ENCODE peak calls at places on chromosomes 3 and 15, in seven cellular contexts. E, D, V, R, F, N and S are unnamed samples.

GRCh38 chr15:47972738-47973137 is 148.1 kb upstream of the SLC24A5 start:
- DNase-seq in E (no peak), D (no peak), V (no peak), R (no peak), F (no peak), N (no peak), S (no peak)

GRCh38 chr3:180036678-180037455 is at the start of gene PEX5L:
- DNase-seq in E (peak; percentile 92), D (no peak), V (peak; percentile 80), R (peak; percentile 61), F (peak; percentile 35), N (peak; percentile 10), S (peak; percentile 25)

GRCh38 chr3:144369151-144369879 is 397.7 kb downstream of the DIPK2A start:
- DNase-seq in E (no peak), D (no peak), V (no peak), R (peak; percentile 5), F (no peak), N (no peak), S (no peak)

GRCh38 chr3:122305818-122306621 is 19.0 kb upstream of the CSTA start:
- DNase-seq in E (no peak), D (no peak), V (peak; percentile 56), R (peak; percentile 11), F (peak; percentile 8), N (no peak), S (peak; percentile 52)

GRCh38 chr3:187702507-187703033 is at the start of gene RTP2:
- DNase-seq in E (no peak), D (no peak), V (no peak), R (no peak), F (no peak), N (no peak), S (no peak)

GRCh38 chr3:172132721-172133311 is 93.4 kb downstream of the FNDC3B start:
- DNase-seq in E (no peak), D (no peak), V (no peak), R (no peak), F (no peak), N (no peak), S (no peak)

GRCh38 chr3:105238367-105238766 is 128.3 kb upstream of the ALCAM start:
- DNase-seq in E (no peak), D (no peak), V (no peak), R (no peak), F (no peak), N (no peak), S (no peak)

GRCh38 chr3:146390006-146390772 is 79.2 kb downstream of the PLSCR2 start:
- DNase-seq in E (no peak), D (no peak), V (no peak), R (peak; percentile 66), F (no peak), N (no peak), S (no peak)

GRCh38 chr3:193872265-193872753 is 263.6 kb upstream of the HES1 start:
- DNase-seq in E (no peak), D (peak; percentile 69), V (peak; percentile 85), R (peak; percentile 99), F (peak; percentile 99), N (no peak), S (peak; percentile 99)

GRCh38 chr15:47872208-47872607 is 154.9 kb downstream of the SEMA6D start:
- DNase-seq in E (no peak), D (no peak), V (no peak), R (no peak), F (peak; percentile 24), N (no peak), S (no peak)

GRCh38 chr15:101013769-101014223 is 94.6 kb downstream of the LRRK1 start:
- DNase-seq in E (no peak), D (no peak), V (no peak), R (no peak), F (no peak), N (peak; percentile 2), S (no peak)

GRCh38 chr3:133444071-133444774 is 44.4 kb downstream of the BFSP2 start:
- DNase-seq in E (no peak), D (no peak), V (peak; percentile 30), R (peak; percentile 41), F (peak; percentile 38), N (no peak), S (peak; percentile 75)

GRCh38 chr3:185455860-185456259 is 43.0 kb downstream of the TMEM41A start:
- DNase-seq in E (no peak), D (no peak), V (no peak), R (no peak), F (no peak), N (no peak), S (no peak)
- TF ChIP-seq CTCF in E (no peak), D (no peak), V (no peak), R (no peak), F (no peak), N (no peak), S (no peak)

GRCh38 chr15:49468440-49468839 is 45.4 kb downstream of the FGF7 start:
- DNase-seq in E (no peak), D (no peak), V (peak; percentile 8), R (no peak), F (peak; percentile 74), N (no peak), S (peak; percentile 46)

GRCh38 chr15:49467782-49468181 is 44.7 kb downstream of the FGF7 start:
- DNase-seq in E (no peak), D (no peak), V (no peak), R (no peak), F (no peak), N (no peak), S (no peak)

GRCh38 chr15:49466119-49466518 is 43.1 kb downstream of the FGF7 start:
- DNase-seq in E (no peak), D (no peak), V (no peak), R (no peak), F (no peak), N (no peak), S (no peak)

GRCh38 chr15:49462242-49462641 is 39.2 kb downstream of the FGF7 start:
- DNase-seq in E (no peak), D (no peak), V (no peak), R (no peak), F (no peak), N (no peak), S (no peak)

DNA sequence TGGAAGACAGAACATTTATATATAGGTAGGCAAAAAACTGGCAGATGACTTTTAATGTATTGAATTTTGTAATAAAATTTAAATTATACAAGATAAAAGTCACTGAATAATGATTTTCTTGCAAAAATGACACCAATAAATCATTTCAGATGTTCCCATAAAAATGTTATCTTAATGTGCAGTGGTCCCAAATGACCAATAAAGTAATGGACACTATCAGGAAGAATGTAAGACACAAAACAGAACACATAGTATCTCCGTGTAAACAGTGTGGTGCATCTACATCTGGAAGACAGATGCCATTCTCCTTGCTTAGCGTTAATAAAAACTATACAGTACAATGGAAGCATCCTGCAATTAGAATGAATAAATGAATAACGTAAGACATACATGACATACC is 41.5 kb downstream of the FGF7 start:
- DNase-seq in E (no peak), D (no peak), V (no peak), R (no peak), F (peak; percentile 68), N (no peak), S (no peak)
- TF ChIP-seq CTCF in E (no peak), D (no peak), V (no peak), R (no peak), F (no peak), N (no peak), S (no peak)

GRCh38 chr3:66018047-66019033 is 20.4 kb downstream of the MAGI1 start:
- DNase-seq in E (no peak), D (no peak), V (no peak), R (no peak), F (no peak), N (no peak), S (no peak)
- TF ChIP-seq CTCF in E (no peak), D (no peak), V (no peak), R (no peak), F (no peak), N (no peak), S (no peak)

DNA sequence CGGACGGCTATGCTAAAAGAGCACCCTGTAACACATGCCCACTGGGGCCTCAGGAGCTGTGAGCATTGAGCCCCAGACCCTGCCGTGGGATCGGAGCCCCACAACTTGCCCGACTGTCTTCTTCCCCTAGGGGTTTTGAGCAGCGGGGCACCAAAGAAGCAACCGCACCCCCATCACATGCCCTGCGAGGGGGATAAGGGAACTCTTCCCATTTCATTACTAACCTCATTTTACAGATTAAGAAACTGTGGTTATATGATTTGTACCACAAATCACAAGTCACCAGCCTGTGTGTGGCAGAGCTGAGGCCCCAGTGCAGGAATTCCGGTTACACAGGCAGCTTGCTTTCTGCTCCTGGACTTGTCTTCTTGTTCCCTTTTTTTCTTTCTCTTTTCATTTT is 86.2 kb downstream of the CD47 start:
- DNase-seq in E (no peak), D (no peak), V (no peak), R (no peak), F (no peak), N (no peak), S (no peak)
- TF ChIP-seq CTCF in E (no peak), D (no peak), V (no peak), R (no peak), F (no peak), N (no peak), S (no peak)

DNA sequence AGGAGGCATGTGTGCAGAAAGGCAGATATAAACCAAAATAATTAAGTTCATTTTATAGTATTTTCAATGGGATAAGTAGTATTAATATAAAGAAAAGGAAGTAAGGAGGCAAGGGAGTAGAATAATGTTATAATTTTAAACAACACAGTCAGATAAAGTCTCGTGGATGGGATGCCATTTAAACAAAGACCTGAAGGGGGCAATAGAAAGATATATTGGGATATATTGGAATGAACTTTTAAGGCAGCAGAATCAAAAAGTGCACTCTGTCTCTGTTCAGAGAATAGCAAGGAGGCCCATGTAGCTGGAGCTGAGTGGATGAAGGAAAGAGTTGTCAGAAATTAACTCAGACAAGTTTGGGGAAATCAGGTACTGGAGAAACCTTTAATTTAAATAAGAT is 158.7 kb downstream of the CGGBP1 start:
- DNase-seq in E (no peak), D (no peak), V (peak; percentile 6), R (no peak), F (peak; percentile 0), N (no peak), S (peak; percentile 3)
- TF ChIP-seq CTCF in E (no peak), D (no peak), V (peak; percentile 3), R (no peak), F (peak; percentile 14), N (no peak), S (no peak)

DNA sequence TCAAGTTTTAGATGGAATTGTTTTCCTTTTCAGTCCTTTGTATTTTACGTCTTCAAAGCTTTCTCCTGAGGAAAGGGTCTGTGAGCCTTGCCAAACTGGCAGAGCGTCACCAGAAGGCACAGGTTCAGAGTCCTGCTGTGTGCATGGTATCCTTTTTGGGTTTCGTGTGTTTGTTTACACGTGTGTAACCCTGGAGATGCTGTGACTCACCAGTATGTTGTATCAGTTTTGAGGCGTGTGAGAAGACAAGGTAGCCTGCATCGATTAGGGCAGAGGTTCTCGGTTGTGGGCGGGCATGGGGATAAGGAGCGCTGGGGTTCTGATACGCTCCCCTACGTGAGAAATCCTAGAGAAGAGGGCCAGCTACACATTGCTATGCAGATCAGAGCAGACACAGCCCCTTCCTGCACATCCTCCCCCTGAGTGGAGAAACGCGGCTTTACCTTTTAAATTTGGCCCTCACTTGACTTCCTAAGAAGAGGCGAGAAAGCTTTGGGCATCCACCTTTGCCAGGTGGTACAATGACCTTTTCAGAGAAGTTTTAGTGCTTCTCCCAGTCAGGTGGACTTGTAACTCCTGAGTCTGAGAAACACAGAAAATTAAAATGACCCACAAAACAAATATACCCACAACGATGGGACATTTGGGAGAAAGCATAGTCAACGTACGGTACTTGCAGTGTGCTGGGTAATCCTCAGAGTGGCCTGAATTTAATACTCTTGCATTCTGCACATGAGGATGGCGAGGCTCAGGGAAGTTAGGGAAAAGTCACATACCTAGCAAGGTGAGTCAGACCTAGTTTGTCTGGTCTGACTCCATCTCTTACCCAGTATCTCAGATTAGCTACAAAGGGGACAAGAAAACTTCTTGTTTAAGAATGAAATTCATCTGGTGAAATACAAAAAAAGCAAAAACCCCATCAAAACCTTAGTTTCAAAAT is 38.1 kb downstream of the TRAK1 start:
- DNase-seq in E (no peak), D (no peak), V (peak; percentile 50), R (peak; percentile 34), F (peak; percentile 37), N (no peak), S (peak; percentile 54)
- TF ChIP-seq CTCF in E (no peak), D (no peak), V (no peak), R (no peak), F (no peak), N (no peak), S (no peak)